ENCODE peak calls at places on chromosomes 12 and 14, in eight cellular contexts. J is AG04449, M is psoas muscle, Y is AG04450, G is fibroblast of pulmonary artery, H is colonic mucosa, O is small intestine, T is left lung. Z is an unnamed sample.
A peak's percentile ranks its signal among the peaks of the same experiment; 100 is the strongest.

GRCh38 chr14:64391113-64391725 is 3.1 kb downstream of the MTHFD1 start:
- DNase-seq in J (no peak), M (no peak), Y (no peak), G (no peak), H (no peak), O (no peak), T (no peak), Z (no peak)

GRCh38 chr14:24162083-24162482 is 1.0 kb downstream of the IRF9 start:
- DNase-seq in J (no peak), M (peak; percentile 42), Y (no peak), G (peak; percentile 57), H (no peak), O (no peak), T (peak; percentile 53), Z (peak; percentile 26)

GRCh38 chr14:55451398-55451797 is 11.0 kb upstream of the TBPL2 start:
- DNase-seq in J (no peak), M (no peak), Y (no peak), G (peak; percentile 82), H (no peak), O (no peak), T (no peak), Z (peak; percentile 13)

GRCh38 chr12:26278666-26279065 is 83.3 kb downstream of the SSPN start:
- DNase-seq in J (no peak), M (no peak), Y (no peak), G (no peak), H (no peak), O (no peak), T (no peak), Z (no peak)

GRCh38 chr14:57390806-57391562 is 598 bp downstream of the NAA30 start:
- DNase-seq in J (no peak), M (peak; percentile 64), Y (no peak), G (no peak), H (peak; percentile 36), O (peak; percentile 53), T (peak; percentile 89), Z (peak; percentile 28)

GRCh38 chr12:22231836-22232235 is 102.7 kb downstream of the ST8SIA1 start:
- DNase-seq in J (no peak), M (no peak), Y (no peak), G (peak; percentile 23), H (no peak), O (no peak), T (no peak), Z (no peak)

GRCh38 chr14:50734950-50735697 is 67.0 kb upstream of the SAV1 start:
- DNase-seq in J (no peak), M (no peak), Y (no peak), G (no peak), H (no peak), O (no peak), T (no peak), Z (no peak)

GRCh38 chr12:132474237-132474741 is 15.7 kb upstream of the FBRSL1 start:
- DNase-seq in J (no peak), M (peak; percentile 56), Y (no peak), G (no peak), H (no peak), O (no peak), T (peak; percentile 74), Z (no peak)

GRCh38 chr12:76920182-76921014 is 41.6 kb upstream of the CSRP2 start:
- DNase-seq in J (no peak), M (no peak), Y (no peak), G (no peak), H (no peak), O (no peak), T (no peak), Z (no peak)

GRCh38 chr12:26269554-26270284 is 74.3 kb downstream of the SSPN start:
- DNase-seq in J (no peak), M (no peak), Y (no peak), G (no peak), H (no peak), O (no peak), T (no peak), Z (no peak)

GRCh38 chr14:56195727-56196126 is 77.5 kb downstream of the PELI2 start:
- DNase-seq in J (no peak), M (no peak), Y (no peak), G (no peak), H (peak; percentile 57), O (peak; percentile 24), T (no peak), Z (peak; percentile 75)

GRCh38 chr12:97471194-97471593 is 8.6 kb downstream of the RMST start:
- DNase-seq in J (no peak), M (no peak), Y (no peak), G (no peak), H (no peak), O (no peak), T (no peak), Z (no peak)

GRCh38 chr12:105574056-105574715 is 243.7 kb downstream of the C12orf75 start:
- DNase-seq in J (no peak), M (no peak), Y (no peak), G (peak; percentile 11), H (no peak), O (no peak), T (no peak), Z (peak; percentile 38)

GRCh38 chr12:109897029-109897428 is 3.0 kb upstream of the TCHP start:
- DNase-seq in J (no peak), M (no peak), Y (no peak), G (no peak), H (no peak), O (no peak), T (no peak), Z (no peak)

GRCh38 chr12:68240079-68240478 is 13.3 kb downstream of the IL22 start:
- DNase-seq in J (peak; percentile 68), M (no peak), Y (no peak), G (peak; percentile 81), H (no peak), O (peak; percentile 76), T (no peak), Z (peak; percentile 84)

GRCh38 chr12:34526946-34527345 is 504.6 kb downstream of the ALG10 start:
- DNase-seq in J (no peak), M (no peak), Y (no peak), G (no peak), H (no peak), O (no peak), T (no peak), Z (no peak)

GRCh38 chr14:79320561-79320960 is 890.7 kb downstream of the DIO2 start:
- DNase-seq in J (no peak), M (no peak), Y (no peak), G (no peak), H (no peak), O (no peak), T (no peak), Z (no peak)

GRCh38 chr12:124646385-124647230 is 79.2 kb upstream of the NCOR2 start:
- DNase-seq in J (no peak), M (peak; percentile 52), Y (no peak), G (no peak), H (no peak), O (no peak), T (peak; percentile 85), Z (no peak)

GRCh38 chr14:104496095-104496494 is 83.5 kb upstream of the C14orf180 start:
- DNase-seq in J (no peak), M (no peak), Y (no peak), G (no peak), H (no peak), O (no peak), T (no peak), Z (no peak)

DNA sequence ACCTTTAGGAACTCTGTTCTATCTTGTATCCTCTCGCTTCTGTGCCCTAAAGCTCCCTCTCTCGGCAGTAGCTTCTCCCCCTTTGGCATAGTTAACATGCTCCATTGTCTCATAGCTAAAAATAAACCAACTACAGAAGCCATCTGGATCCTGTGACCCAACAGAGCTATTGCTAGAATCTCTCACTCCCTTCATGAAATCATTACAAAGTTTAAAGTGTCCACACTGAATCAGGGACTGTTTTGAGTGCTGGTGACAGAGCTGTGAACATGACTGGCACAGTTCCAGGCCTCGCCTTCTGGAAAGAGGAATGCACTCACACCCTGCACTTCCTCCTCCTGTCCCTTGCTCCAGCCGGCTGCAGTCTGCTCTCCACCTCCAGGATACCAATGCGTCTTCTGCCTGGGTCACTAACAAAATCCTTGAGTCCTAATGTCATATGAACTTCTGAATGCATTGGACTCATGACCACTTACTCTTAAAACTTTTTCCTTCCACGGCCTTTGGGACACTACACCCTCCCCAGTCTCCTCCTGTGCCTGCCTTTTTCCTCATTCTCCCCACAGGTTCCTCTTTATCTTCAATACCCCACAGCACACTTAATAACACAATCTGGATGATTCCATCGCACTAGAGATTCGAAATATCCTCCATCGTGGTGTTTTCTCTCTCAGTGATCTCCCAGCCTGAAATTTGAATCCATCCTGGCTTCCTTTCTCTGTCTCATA is 13.2 kb downstream of the PLBD1 start:
- DNase-seq in J (no peak), M (peak; percentile 94), Y (no peak), G (peak; percentile 17), H (peak; percentile 94), O (peak; percentile 96), T (peak; percentile 88), Z (peak; percentile 1)
- H3K4me3 ChIP-seq in J (no peak overlapping the region), M (peak overlapping the region; percentile 40), Y (no peak overlapping the region), G (no peak overlapping the region), H (no peak overlapping the region), O (no peak overlapping the region), T (peak overlapping the region; percentile 8), Z (no peak overlapping the region)

GRCh38 chr12:121059031-121059898 is 20.2 kb upstream of the OASL start:
- DNase-seq in J (no peak), M (no peak), Y (no peak), G (no peak), H (peak; percentile 15), O (no peak), T (no peak), Z (no peak)
- H3K4me3 ChIP-seq in J (no peak overlapping the region), M (no peak overlapping the region), Y (no peak overlapping the region), G (no peak overlapping the region), H (no peak overlapping the region), O (no peak overlapping the region), T (no peak overlapping the region), Z (no peak overlapping the region)

DNA sequence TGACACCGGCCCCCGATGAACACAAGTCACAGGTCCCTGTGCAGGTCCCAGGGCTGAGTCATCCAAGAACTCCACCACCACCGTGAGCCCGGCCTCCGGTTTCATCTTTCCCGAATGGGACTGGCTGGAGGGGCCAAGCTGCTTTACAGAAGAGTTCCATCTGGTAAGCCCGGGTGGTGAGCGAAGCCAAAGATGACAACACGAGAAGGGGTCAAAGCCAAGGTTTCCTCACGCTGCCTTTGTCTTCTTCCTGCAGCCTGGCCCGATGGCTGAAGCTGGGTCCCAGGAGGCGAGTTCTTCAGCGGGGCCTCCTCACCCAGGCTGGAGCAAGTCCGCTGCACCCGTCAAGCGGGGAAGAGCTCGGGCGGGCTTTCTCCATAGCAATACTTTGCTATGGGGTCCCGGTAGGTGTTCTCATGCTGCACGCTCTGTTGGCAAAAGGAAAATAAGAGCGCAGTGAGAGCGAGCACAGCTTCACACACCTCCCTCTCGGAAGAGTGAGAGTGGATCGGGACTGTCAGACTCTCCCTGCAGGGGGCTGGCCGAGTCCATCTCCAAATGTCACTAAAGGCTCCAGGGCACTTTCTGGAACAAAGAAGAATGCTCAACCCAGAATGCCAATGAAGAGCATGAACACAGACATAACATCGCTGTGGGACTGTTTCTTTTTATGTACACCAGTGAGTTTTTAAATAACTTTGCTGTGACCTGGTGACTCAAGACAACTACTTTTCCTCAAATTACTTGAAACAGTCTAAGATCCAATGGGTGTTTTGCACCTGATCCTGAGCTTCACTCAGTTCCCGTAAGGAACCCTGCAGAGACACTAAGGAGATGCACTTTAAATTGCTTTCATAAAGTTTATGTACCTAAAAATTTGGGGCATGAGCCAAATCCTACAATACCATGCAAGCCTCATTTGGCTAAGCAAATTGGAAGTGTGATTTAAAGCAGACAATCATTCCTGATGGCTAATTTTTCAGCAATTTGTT is 20.1 kb downstream of the SPRING1 start:
- DNase-seq in J (no peak), M (peak; percentile 92), Y (no peak), G (peak; percentile 82), H (peak; percentile 50), O (no peak), T (no peak), Z (peak; percentile 72)
- H3K4me3 ChIP-seq in J (no peak overlapping the region), M (peak overlapping the region; percentile 57), Y (no peak overlapping the region), G (peak overlapping the region; percentile 15), H (no peak overlapping the region), O (no peak overlapping the region), T (no peak overlapping the region), Z (peak overlapping the region; percentile 29)

GRCh38 chr12:52023976-52024688 is 17.4 kb downstream of the TAMALIN start:
- DNase-seq in J (no peak), M (no peak), Y (no peak), G (no peak), H (no peak), O (no peak), T (no peak), Z (no peak)
- H3K4me3 ChIP-seq in J (peak overlapping the region; percentile 59), M (peak overlapping the region; percentile 61), Y (peak overlapping the region; percentile 67), G (peak overlapping the region; percentile 50), H (peak overlapping the region; percentile 55), O (no peak overlapping the region), T (peak overlapping the region; percentile 47), Z (peak overlapping the region; percentile 57)